ENCODE peak calls at places on chromosomes 4 and X, in seven cellular contexts. G is HEK293T, I is GDM1, S is anterior cingulate cortex, T is kidney glomerular epithelial cell, C is suprapubic skin, M is heart right ventricle. Q is an unnamed sample.

GRCh38 chr4:3674479-3674851 is 91.7 kb upstream of the ADRA2C start:
- DNase-seq in M (no peak), G (no peak), S (no peak), C (peak), I (no peak), T (no peak), Q (no peak)

GRCh38 chrX:112851161-112851779 is 10.6 kb upstream of the AMOT start:
- DNase-seq in G (no peak), M (no peak), S (no peak), I (no peak), C (no peak), T (no peak), Q (no peak)

GRCh38 chrX:12814434-12814833 is 23.2 kb downstream of the PRPS2 start:
- DNase-seq in S (no peak), C (no peak), M (no peak), I (no peak), T (no peak), G (peak), Q (peak)

GRCh38 chr4:81472249-81473085 is 760 bp upstream of the RASGEF1B start:
- DNase-seq in T (no peak), M (no peak), C (no peak), G (peak), I (peak), S (no peak), Q (no peak)

GRCh38 chr4:10100734-10101216 is 15.8 kb downstream of the WDR1 start:
- DNase-seq in C (peak), I (no peak), S (no peak), M (no peak), G (no peak), T (no peak), Q (no peak)

GRCh38 chr4:20313237-20314030 is 61.7 kb downstream of the SLIT2 start:
- DNase-seq in S (no peak), M (no peak), T (no peak), I (no peak), G (no peak), C (no peak), Q (no peak)

GRCh38 chr4:48296330-48296729 is 26.7 kb upstream of the TEC start:
- DNase-seq in I (no peak), G (no peak), S (no peak), M (no peak), T (no peak), C (no peak), Q (no peak)

GRCh38 chr4:78652282-78652876 is 100.8 kb downstream of the ANXA3 start:
- DNase-seq in S (no peak), C (no peak), G (no peak), M (no peak), T (no peak), I (no peak), Q (no peak)

GRCh38 chrX:24899391-24899790 is 116.4 kb downstream of the ARX start:
- DNase-seq in C (no peak), S (no peak), T (no peak), I (no peak), M (no peak), G (no peak), Q (no peak)

GRCh38 chr4:99885063-99885664 is 9.1 kb downstream of the LAMTOR3 start:
- DNase-seq in C (no peak), I (no peak), S (no peak), T (peak), G (peak), M (no peak), Q (peak)

GRCh38 chr4:101593666-101594065 is 196.9 kb upstream of the BANK1 start:
- DNase-seq in S (no peak), T (no peak), G (no peak), C (no peak), I (no peak), M (no peak), Q (no peak)

GRCh38 chr4:123816462-123816861 is 419.9 kb downstream of the SPRY1 start:
- DNase-seq in T (no peak), I (no peak), S (no peak), G (no peak), C (no peak), M (no peak), Q (no peak)

GRCh38 chrX:16786791-16787735 is 797 bp downstream of the TXLNG start:
- DNase-seq in S (no peak), G (peak), T (no peak), I (no peak), C (peak), M (peak), Q (no peak)

GRCh38 chr4:166422475-166422874 is 549.4 kb downstream of the TLL1 start:
- DNase-seq in C (no peak), G (no peak), T (peak), I (no peak), S (no peak), M (no peak), Q (peak)

GRCh38 chr4:95428216-95429085 is 120.3 kb downstream of the UNC5C start:
- DNase-seq in S (no peak), C (no peak), T (no peak), G (no peak), M (no peak), I (no peak), Q (no peak)

GRCh38 chr4:4267981-4268380 is 20.0 kb upstream of the TMEM128 start:
- DNase-seq in M (no peak), G (no peak), C (no peak), S (no peak), T (no peak), I (no peak), Q (no peak)

GRCh38 chr4:10478621-10479020 is 21.4 kb upstream of the ZNF518B start:
- DNase-seq in S (no peak), I (no peak), C (no peak), G (no peak), T (no peak), M (no peak), Q (no peak)

Q was measured in fibroblast of the conjunctiva.